ENCODE peak calls at places on chromosomes 5 and 9, in nine cellular contexts. S is heart right ventricle, R is psoas muscle, B is kidney, Z is neural progenitor cell, W is aorta, A is lower lobe of right lung, F is uterus, Y is ovary. U is an unnamed sample.

GRCh38 chr9:105881654-105882349 is 187.5 kb downstream of the TMEM38B start:
- DNase-seq in Z (peak; percentile 81), F (peak; percentile 17), B (no peak), S (peak; percentile 40), W (no peak), A (peak; percentile 52), Y (peak; percentile 52), R (peak; percentile 37), U (peak; percentile 35)

GRCh38 chr5:4571248-4571950 is 568.7 kb upstream of the ADAMTS16 start:
- DNase-seq in R (no peak), W (no peak), S (no peak), Z (no peak), F (no peak), Y (no peak), B (no peak), A (no peak), U (no peak)

GRCh38 chr5:80194470-80194869 is 61.4 kb downstream of the SERINC5 start:
- DNase-seq in S (no peak), F (no peak), A (no peak), B (no peak), Z (no peak), W (no peak), R (no peak), Y (no peak), U (no peak)

GRCh38 chr5:138488481-138488945 is 23.2 kb downstream of the EGR1 start:
- DNase-seq in Z (no peak), S (no peak), F (no peak), Y (no peak), A (no peak), B (no peak), W (no peak), R (no peak), U (no peak)

GRCh38 chr5:59002162-59002825 is 419.4 kb downstream of the RAB3C start:
- DNase-seq in Z (no peak), F (no peak), S (no peak), A (no peak), Y (no peak), B (no peak), W (no peak), R (peak; percentile 44), U (no peak)

GRCh38 chr5:73966411-73966810 is 340.4 kb downstream of the ARHGEF28 start:
- DNase-seq in S (no peak), B (no peak), Z (no peak), W (no peak), Y (no peak), A (no peak), R (no peak), F (no peak), U (no peak)

GRCh38 chr5:39100851-39101396 is 26.7 kb upstream of the RICTOR start:
- DNase-seq in R (no peak), Z (no peak), A (no peak), Y (no peak), B (no peak), W (no peak), S (no peak), F (no peak), U (no peak)

GRCh38 chr5:36305571-36306326 is 4.0 kb upstream of the RANBP3L start:
- DNase-seq in Y (peak; percentile 65), W (peak; percentile 77), A (peak; percentile 47), B (peak; percentile 39), Z (no peak), R (peak; percentile 27), S (peak; percentile 40), F (peak; percentile 48), U (peak; percentile 68)

GRCh38 chr5:117131048-117131679 is 556.5 kb upstream of the SEMA6A start:
- DNase-seq in F (no peak), S (no peak), A (no peak), W (no peak), Y (no peak), Z (no peak), R (no peak), B (no peak), U (no peak)

GRCh38 chr5:43514471-43514815 is 505 bp downstream of the C5orf34 start:
- DNase-seq in B (no peak), W (no peak), Z (no peak), F (no peak), Y (no peak), A (no peak), S (no peak), R (no peak), U (no peak)

GRCh38 chr5:115522832-115523365 is 21.7 kb downstream of the FEM1C start:
- DNase-seq in B (no peak), A (no peak), Z (no peak), S (no peak), W (no peak), R (no peak), Y (no peak), F (no peak), U (no peak)

GRCh38 chr5:115526604-115527003 is 18.0 kb downstream of the FEM1C start:
- DNase-seq in B (no peak), A (no peak), Y (no peak), Z (no peak), S (no peak), F (no peak), R (no peak), W (no peak), U (no peak)

GRCh38 chr5:115520191-115520590 is 24.4 kb downstream of the FEM1C start:
- DNase-seq in A (no peak), Y (no peak), R (no peak), F (no peak), Z (no peak), W (no peak), B (no peak), S (no peak), U (no peak)

DNA sequence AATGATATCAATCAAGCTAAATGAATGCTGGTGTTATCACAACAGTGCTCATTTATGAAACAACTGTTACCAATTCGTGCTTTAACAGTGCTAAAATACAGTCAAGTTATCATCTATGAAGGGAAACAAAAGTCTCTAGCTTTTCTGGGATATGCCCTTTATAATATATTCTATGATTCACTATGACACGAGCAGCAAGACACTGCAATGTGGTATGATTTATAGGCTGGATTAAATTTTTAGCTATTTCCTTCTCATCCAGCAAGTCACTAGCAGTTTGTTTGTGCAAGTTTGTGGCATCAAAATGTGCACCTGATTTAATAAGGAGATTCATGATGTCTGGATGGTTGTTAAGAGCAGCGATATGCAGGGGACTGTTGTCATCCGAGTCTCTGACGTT is 20.4 kb downstream of the FEM1C start:
- DNase-seq in Y (no peak), Z (no peak), W (no peak), R (no peak), S (no peak), A (no peak), F (no peak), B (no peak), U (no peak)
- H3K27ac ChIP-seq in Y (no peak overlapping the region), Z (no peak overlapping the region), W (no peak overlapping the region), R (no peak overlapping the region), S (no peak overlapping the region), A (no peak overlapping the region), F (no peak overlapping the region), B (no peak overlapping the region), U (no peak overlapping the region)

GRCh38 chr5:179799644-179799973 is 5.8 kb downstream of the LTC4S start:
- DNase-seq in W (no peak), B (no peak), F (no peak), R (no peak), A (no peak), Y (no peak), Z (no peak), S (no peak), U (peak; percentile 32)

GRCh38 chr5:179796877-179797608 is 3.3 kb downstream of the LTC4S start:
- DNase-seq in F (no peak), Z (no peak), Y (peak; percentile 46), S (no peak), W (no peak), R (no peak), B (no peak), A (no peak), U (peak; percentile 74)

GRCh38 chr5:179798771-179799643 is 5.2 kb downstream of the LTC4S start:
- DNase-seq in Y (peak; percentile 41), A (no peak), F (no peak), B (peak; percentile 68), W (no peak), S (no peak), Z (no peak), R (no peak), U (no peak)

GRCh38 chr5:179797741-179798140 is 4.0 kb downstream of the LTC4S start:
- DNase-seq in S (no peak), A (no peak), Y (peak; percentile 42), Z (no peak), W (no peak), B (peak; percentile 71), F (no peak), R (no peak), U (no peak)

GRCh38 chr5:179798144-179798770 is 4.5 kb downstream of the LTC4S start:
- DNase-seq in S (no peak), B (peak; percentile 64), Z (no peak), W (no peak), Y (no peak), F (no peak), R (no peak), A (no peak), U (peak; percentile 43)
- H3K4me1 ChIP-seq in S (peaks cover 55% of the 10 kb centered on the region), B (peaks cover 13% of the 10 kb centered on the region), Z (peaks cover 13% of the 10 kb centered on the region), W (no peaks in the 10 kb centered on the region), Y (peaks cover 13% of the 10 kb centered on the region), F (no peaks in the 10 kb centered on the region), R (peaks cover 27% of the 10 kb centered on the region), A (peaks cover 54% of the 10 kb centered on the region), U (peaks cover 10% of the 10 kb centered on the region)

DNA sequence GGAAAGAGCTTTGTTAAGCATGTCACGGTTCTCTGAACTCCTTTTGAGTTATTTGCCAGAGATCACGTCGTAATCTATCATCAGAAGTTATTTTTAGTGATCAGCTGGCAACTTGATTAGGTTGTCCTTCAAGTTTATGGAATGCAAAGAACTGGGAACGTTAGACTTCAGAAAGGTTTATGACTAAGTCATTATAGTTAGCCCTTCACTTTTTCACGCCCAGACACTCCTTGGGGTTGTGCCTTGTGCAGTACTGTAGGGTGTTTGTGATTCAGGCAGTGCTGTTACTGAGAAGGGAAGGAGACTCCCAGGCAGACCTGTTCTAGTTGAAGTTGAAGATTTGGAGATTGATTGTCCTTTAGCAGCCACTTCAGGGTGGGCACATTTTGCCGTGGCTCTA is 26.7 kb upstream of the PHF2 start:
- DNase-seq in A (no peak), S (no peak), F (no peak), Z (no peak), R (no peak), W (no peak), Y (no peak), B (no peak), U (no peak)
- H3K27ac ChIP-seq in A (no peak overlapping the region), S (no peak overlapping the region), F (no peak overlapping the region), Z (no peak overlapping the region), R (peak overlapping the region; percentile 72), W (no peak overlapping the region), Y (no peak overlapping the region), B (no peak overlapping the region), U (no peak overlapping the region)

DNA sequence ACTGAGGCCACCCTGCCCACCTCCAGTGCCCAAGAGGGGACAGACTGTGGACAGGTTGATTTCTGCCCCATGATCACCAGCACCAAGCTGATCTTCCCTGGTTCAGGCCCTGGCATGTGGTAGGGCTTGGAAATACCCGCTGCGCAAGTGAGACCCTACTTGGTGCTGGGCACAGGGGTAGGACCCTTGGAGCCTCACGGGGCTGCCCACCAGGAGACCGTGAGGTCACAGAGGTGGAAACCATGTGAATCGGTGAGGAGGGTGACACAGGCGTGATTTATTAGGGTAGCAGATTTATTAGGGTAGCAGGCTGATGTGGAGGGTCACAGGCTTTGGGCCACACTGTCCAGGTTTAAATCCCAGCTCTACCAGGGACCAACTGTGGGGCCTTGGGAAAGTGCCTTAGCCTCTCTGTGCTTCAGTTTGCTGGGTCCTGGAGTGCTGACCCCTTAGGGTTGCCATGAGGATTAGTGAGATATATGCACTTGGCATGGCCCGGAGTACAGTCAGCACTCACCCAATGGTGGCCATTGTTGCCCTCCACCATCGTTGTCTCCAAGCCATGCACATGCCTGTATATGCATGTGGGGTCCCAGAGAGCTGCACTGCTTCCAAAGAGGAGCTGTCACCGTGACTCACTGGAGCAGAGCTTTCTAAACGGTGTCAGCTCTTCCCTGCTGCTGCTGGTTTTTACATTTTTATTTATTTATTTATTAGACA is 20.9 kb upstream of the DUSP1 start:
- DNase-seq in Z (no peak), A (no peak), W (no peak), S (no peak), F (no peak), R (no peak), Y (no peak), B (no peak), U (no peak)
- H3K4me1 ChIP-seq in Z (peaks cover 8% of the 10 kb centered on the region), A (peaks cover 75% of the 10 kb centered on the region), W (peaks cover 3% of the 10 kb centered on the region), S (peaks cover 54% of the 10 kb centered on the region), F (peaks cover 17% of the 10 kb centered on the region), R (peaks cover 68% of the 10 kb centered on the region), Y (peaks cover 24% of the 10 kb centered on the region), B (peaks cover 26% of the 10 kb centered on the region), U (peaks cover 18% of the 10 kb centered on the region)